ENCODE peak calls at places on chromosomes 5 and 9, in six cellular contexts. S is mesendoderm, K is IMR-90, O is neuronal stem cell, R is H1, F is mesenchymal stem cell. D is an unnamed sample.
A peak's percentile ranks its signal among the peaks of the same experiment; 100 is the strongest.

GRCh38 chr5:171755354-171755821 is 30.2 kb upstream of the SMIM23 start:
- DNase-seq in S (no peak), K (peak; percentile 23), O (no peak), R (no peak), F (peak; percentile 11), D (no peak)

GRCh38 chr5:6470672-6471071 is 22.0 kb downstream of the UBE2QL1 start:
- DNase-seq in S (no peak), K (no peak), O (no peak), R (no peak), F (no peak), D (no peak)

GRCh38 chr5:137466888-137467287 is 32.2 kb downstream of the SPOCK1 start:
- DNase-seq in S (no peak), K (no peak), O (no peak), R (no peak), F (no peak), D (no peak)

GRCh38 chr5:127353761-127354160 is 63.2 kb downstream of the MEGF10 start:
- DNase-seq in S (no peak), K (no peak), O (no peak), R (no peak), F (no peak), D (no peak)

GRCh38 chr5:168401880-168402279 is 84.4 kb upstream of the RARS1 start:
- DNase-seq in S (peak; percentile 29), K (no peak), O (no peak), R (no peak), F (no peak), D (peak; percentile 64)

GRCh38 chr5:6423327-6424109 is 25.1 kb upstream of the UBE2QL1 start:
- DNase-seq in S (no peak), K (no peak), O (no peak), R (no peak), F (no peak), D (no peak)

GRCh38 chr5:1555011-1555807 is 31.4 kb upstream of the LPCAT1 start:
- DNase-seq in S (no peak), K (peak; percentile 19), O (no peak), R (no peak), F (peak; percentile 93), D (peak; percentile 26)

GRCh38 chr5:169200086-169200778 is 100.7 kb downstream of the SLIT3 start:
- DNase-seq in S (no peak), K (no peak), O (no peak), R (no peak), F (no peak), D (no peak)

GRCh38 chr9:93557366-93558137 is 18.8 kb upstream of the PHF2 start:
- DNase-seq in S (no peak), K (no peak), O (no peak), R (no peak), F (no peak), D (no peak)
- H3K36me3 ChIP-seq in S (peaks cover 11% of the 10 kb centered on the region), K (peaks cover 46% of the 10 kb centered on the region), O (peaks cover 94% of the 10 kb centered on the region), R (peaks cover 28% of the 10 kb centered on the region), F (peaks cover 43% of the 10 kb centered on the region), D (peaks cover 49% of the 10 kb centered on the region)

DNA sequence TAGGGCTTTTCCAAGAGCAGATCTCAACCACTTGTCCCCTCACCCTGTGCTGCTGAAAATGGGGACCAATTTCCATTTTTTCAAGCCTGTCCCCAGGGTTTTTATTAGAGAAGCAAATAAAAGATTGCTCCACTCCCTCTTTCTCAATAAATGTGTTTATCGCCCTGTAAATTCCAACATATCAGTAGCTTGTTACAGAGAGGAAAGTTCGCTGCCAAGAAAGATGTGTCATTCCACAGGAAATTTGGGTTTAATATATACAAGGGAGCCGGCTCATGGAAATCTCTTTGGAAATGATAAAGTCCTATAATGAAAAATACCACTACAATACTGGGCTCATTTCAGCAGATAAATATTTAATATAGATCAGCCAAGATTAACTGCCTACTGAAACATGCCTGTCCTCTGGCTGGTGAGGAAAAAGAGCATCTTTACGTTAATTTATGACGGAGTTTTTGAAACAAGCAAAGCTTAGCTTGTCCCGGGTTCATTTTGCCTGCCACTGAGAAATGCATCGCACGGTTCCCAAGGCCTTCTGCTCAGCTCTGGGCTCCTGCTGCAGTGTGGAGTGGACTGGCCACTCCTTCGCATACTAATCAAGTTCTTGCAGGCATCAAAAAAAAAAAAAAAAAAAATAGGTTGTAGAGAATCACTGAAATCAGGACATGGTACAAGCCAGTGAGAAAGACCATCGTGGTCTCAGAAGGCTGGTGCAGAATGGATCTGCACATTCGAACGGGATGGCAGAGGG is 84.5 kb downstream of the BRINP1 start:
- DNase-seq in S (no peak), K (no peak), O (no peak), R (no peak), F (no peak), D (no peak)
- H2BK120ac ChIP-seq in S (no peak overlapping the region), K (no peak overlapping the region), O (no peak overlapping the region), R (no peak overlapping the region), F (no peak overlapping the region), D (no peak overlapping the region)

DNA sequence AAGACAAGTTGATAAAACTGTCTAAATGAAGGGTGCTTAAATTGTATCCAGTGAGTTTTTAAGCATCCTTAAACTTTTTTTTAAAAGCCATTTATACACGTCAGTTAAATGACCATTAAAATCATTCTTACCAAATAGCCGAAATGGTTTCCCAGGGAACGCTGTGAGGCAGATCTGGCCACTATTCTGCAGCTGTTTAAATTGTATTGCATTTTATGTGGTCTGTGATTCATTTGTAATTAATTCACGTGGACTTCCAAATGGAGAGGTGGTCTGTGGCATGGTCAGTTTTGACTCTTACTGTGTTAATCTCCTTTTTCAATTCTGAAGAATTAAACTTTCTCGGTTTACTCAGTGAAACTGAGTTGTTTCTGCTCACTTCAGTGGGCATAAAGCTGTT is 113.7 kb upstream of the OTULINL start:
- DNase-seq in S (no peak), K (no peak), O (no peak), R (no peak), F (no peak), D (no peak)
- H3K36me3 ChIP-seq in S (peaks cover 5% of the 10 kb centered on the region), K (peaks cover 60% of the 10 kb centered on the region), O (peaks cover 95% of the 10 kb centered on the region), R (peaks cover 13% of the 10 kb centered on the region), F (peaks cover 35% of the 10 kb centered on the region), D (peaks cover 43% of the 10 kb centered on the region)

DNA sequence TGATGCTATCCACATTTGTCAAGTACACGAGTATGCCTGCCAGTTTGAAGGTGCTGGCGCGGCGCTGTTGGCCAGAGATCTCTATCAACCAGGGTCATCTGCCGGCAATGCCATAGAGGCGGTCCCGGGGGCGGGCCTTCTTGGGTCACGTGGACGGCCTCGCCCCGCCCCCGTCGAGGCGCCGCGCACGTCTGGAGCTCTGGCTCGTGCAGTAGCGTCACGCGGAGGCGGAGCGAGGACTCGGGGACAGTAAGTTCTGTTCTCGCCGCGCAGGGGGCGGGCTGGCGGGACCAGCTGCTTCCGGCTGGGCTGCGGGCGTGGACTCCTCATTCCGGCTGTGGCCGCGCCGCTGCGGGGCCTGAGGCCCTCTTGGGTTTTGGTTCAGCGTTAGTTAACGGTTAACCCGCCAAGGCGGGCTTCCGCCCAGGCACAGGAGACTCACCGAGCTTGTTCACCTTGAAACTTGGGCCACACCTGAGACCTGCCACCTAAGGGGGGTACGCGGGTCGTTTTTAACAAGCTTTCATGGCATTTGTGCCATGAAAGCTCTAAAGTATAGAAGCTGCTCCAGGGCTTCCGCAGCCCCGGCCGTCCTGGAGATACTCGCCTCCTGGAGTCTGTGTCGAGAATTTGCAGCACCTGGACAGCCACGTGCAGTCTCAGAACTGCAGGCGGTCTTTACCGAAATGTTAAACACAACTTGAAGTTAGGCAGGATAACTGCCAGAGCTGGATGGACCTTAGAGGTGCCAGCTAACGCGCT is at the start of gene RFESD:
- DNase-seq in S (peak; percentile 99), K (peak; percentile 93), O (peak; percentile 86), R (peak; percentile 92), F (peak; percentile 96), D (peak; percentile 99)
- H2BK120ac ChIP-seq in S (peak within 1 kb of the TSS; percentile 86), K (peak within 1 kb of the TSS; percentile 70), O (no peak within 1 kb of the TSS), R (no peak within 1 kb of the TSS), F (peak within 1 kb of the TSS; percentile 27), D (peak within 1 kb of the TSS; percentile 50)

GRCh38 chr9:108903437-108904103 is 30.4 kb downstream of the ELP1 start:
- DNase-seq in S (no peak), K (peak; percentile 56), O (no peak), R (no peak), F (peak; percentile 12), D (no peak)
- H3K36me3 ChIP-seq in S (peaks cover 4% of the 10 kb centered on the region), K (peaks cover 39% of the 10 kb centered on the region), O (peaks cover 95% of the 10 kb centered on the region), R (peaks cover 53% of the 10 kb centered on the region), F (peaks cover 10% of the 10 kb centered on the region), D (peaks cover 27% of the 10 kb centered on the region)

GRCh38 chr5:180330270-180330648 is 22.9 kb downstream of the GFPT2 start:
- DNase-seq in S (no peak), K (no peak), O (no peak), R (no peak), F (no peak), D (no peak)

GRCh38 chr5:180331647-180331950 is 21.5 kb downstream of the GFPT2 start:
- DNase-seq in S (peak; percentile 97), K (no peak), O (peak; percentile 35), R (no peak), F (peak; percentile 92), D (peak; percentile 55)

GRCh38 chr5:180329606-180330269 is 23.4 kb downstream of the GFPT2 start:
- DNase-seq in S (no peak), K (no peak), O (no peak), R (no peak), F (no peak), D (no peak)

GRCh38 chr5:180332051-180332517 is 21.1 kb downstream of the GFPT2 start:
- DNase-seq in S (peak; percentile 96), K (no peak), O (no peak), R (peak; percentile 71), F (peak; percentile 64), D (peak; percentile 68)

GRCh38 chr5:180330810-180331646 is 22.1 kb downstream of the GFPT2 start:
- DNase-seq in S (peak; percentile 90), K (peak; percentile 99), O (no peak), R (no peak), F (peak; percentile 99), D (peak; percentile 99)
- H2BK120ac ChIP-seq in S (peak overlapping the region; percentile 5), K (peak overlapping the region; percentile 56), O (no peak overlapping the region), R (peak overlapping the region; percentile 63), F (no peak overlapping the region), D (no peak overlapping the region)

DNA sequence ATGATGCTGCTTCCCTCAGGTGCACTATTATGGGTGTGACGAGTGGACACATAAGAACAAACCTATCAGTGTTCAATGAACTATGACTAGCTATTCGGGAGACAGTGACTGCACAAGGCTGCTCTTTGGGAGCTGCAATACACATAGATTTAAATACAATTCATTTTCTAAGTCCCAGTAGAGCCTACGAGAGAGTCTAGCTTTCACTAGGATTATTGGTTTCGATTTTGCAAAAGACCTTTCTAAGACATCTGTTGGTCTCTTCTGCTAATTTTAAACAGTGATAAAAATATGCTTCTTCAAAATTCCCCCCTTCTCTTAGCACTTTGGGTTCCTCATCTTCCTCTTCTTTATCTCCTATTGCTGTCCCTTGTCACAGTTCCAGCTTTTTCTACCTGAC is 241.3 kb downstream of the MAN2A1 start:
- DNase-seq in S (no peak), K (no peak), O (no peak), R (no peak), F (no peak), D (no peak)
- H3K36me3 ChIP-seq in S (no peaks in the 10 kb centered on the region), K (no peaks in the 10 kb centered on the region), O (no peaks in the 10 kb centered on the region), R (no peaks in the 10 kb centered on the region), F (no peaks in the 10 kb centered on the region), D (no peaks in the 10 kb centered on the region)

GRCh38 chr5:10550222-10550995 is 13.5 kb upstream of the ANKRD33B start:
- DNase-seq in S (peak; percentile 23), K (no peak), O (no peak), R (no peak), F (peak; percentile 29), D (no peak)
- H2BK120ac ChIP-seq in S (no peak overlapping the region), K (peak overlapping the region; percentile 97), O (no peak overlapping the region), R (peak overlapping the region; percentile 63), F (no peak overlapping the region), D (peak overlapping the region; percentile 57)

D was measured in trophoblast cell.